ENCODE peak calls at places on chromosomes 5 and 9, in four cellular contexts. K, J, L and T are unnamed samples.

GRCh38 chr5:78696637-78697036 is 48.1 kb upstream of the LHFPL2 start:
- DNase-seq in K (peak; percentile 53), J (no peak), L (no peak), T (no peak)

GRCh38 chr9:23741304-23741800 is 84.7 kb downstream of the ELAVL2 start:
- DNase-seq in K (no peak), L (no peak), J (no peak), T (no peak)

GRCh38 chr5:139926797-139927503 is 116.1 kb downstream of the NRG2 start:
- DNase-seq in L (no peak), K (no peak), J (no peak), T (no peak)

GRCh38 chr5:155934964-155935363 is 392.0 kb upstream of the SGCD start:
- DNase-seq in J (no peak), K (no peak), L (no peak), T (no peak)

GRCh38 chr9:115694991-115695390 is 458.6 kb upstream of the PAPPA start:
- DNase-seq in L (no peak), K (no peak), J (no peak), T (peak; percentile 32)

GRCh38 chr9:94874316-94874715 is 147.8 kb downstream of the AOPEP start:
- DNase-seq in L (no peak), J (no peak), K (peak; percentile 33), T (peak; percentile 84)

GRCh38 chr9:129910628-129911567 is 75.6 kb downstream of the USP20 start:
- DNase-seq in K (peak; percentile 91), L (no peak), J (peak; percentile 80), T (peak; percentile 100)

GRCh38 chr9:98024702-98025101 is 31.8 kb upstream of the NANS start:
- DNase-seq in J (no peak), L (no peak), K (no peak), T (no peak)

GRCh38 chr5:173196133-173196952 is 38.7 kb downstream of the NKX2-5 start:
- DNase-seq in J (no peak), L (no peak), K (no peak), T (no peak)

GRCh38 chr5:15601274-15601673 is 101.3 kb downstream of the FBXL7 start:
- DNase-seq in L (no peak), K (no peak), J (no peak), T (peak; percentile 13)

GRCh38 chr9:123998970-123999621 is 12.5 kb upstream of the LHX2 start:
- DNase-seq in J (no peak), L (no peak), K (no peak), T (no peak)

GRCh38 chr9:17082343-17082742 is 52.5 kb upstream of the CNTLN start:
- DNase-seq in K (peak; percentile 5), J (no peak), L (no peak), T (peak; percentile 60)

GRCh38 chr5:116453920-116454319 is 120.7 kb downstream of the SEMA6A start:
- DNase-seq in L (no peak), K (no peak), J (no peak), T (no peak)

GRCh38 chr5:98016771-98017170 is 756.7 kb upstream of the RGMB start:
- DNase-seq in L (no peak), J (no peak), K (no peak), T (peak; percentile 41)

GRCh38 chr9:4026925-4027324 is 272.9 kb downstream of the GLIS3 start:
- DNase-seq in K (no peak), L (no peak), J (no peak), T (no peak)

GRCh38 chr5:140151719-140152609 is 23.0 kb upstream of the CYSTM1 start:
- DNase-seq in K (no peak), L (no peak), J (no peak), T (no peak)

GRCh38 chr5:36252722-36253340 is 11.1 kb upstream of the NADK2 start:
- DNase-seq in L (no peak), K (peak; percentile 16), J (no peak), T (no peak)

GRCh38 chr9:93413530-93413929 is 38.0 kb upstream of the FAM120A start:
- DNase-seq in L (no peak), K (no peak), J (no peak), T (no peak)

GRCh38 chr5:43769576-43770352 is 166.8 kb downstream of the NNT start:
- DNase-seq in J (no peak), K (peak; percentile 64), L (no peak), T (peak; percentile 91)

GRCh38 chr5:181133083-181133482 is 2.1 kb upstream of the OR2V1 start:
- DNase-seq in L (no peak), K (no peak), J (no peak), T (no peak)

GRCh38 chr9:77158772-77159513 is 18.4 kb upstream of the VPS13A start:
- DNase-seq in L (no peak), K (peak; percentile 92), J (no peak), T (peak; percentile 45)

GRCh38 chr9:7536310-7536939 is 263.2 kb downstream of the DMAC1 start:
- DNase-seq in K (peak; percentile 42), J (peak; percentile 35), L (no peak), T (peak; percentile 56)

GRCh38 chr9:136720887-136721338 is 8.5 kb downstream of the DIPK1B start:
- DNase-seq in J (no peak), K (no peak), L (no peak), T (no peak)

GRCh38 chr9:27856054-27856453 is 282.8 kb upstream of the C9orf72 start:
- DNase-seq in K (no peak), L (no peak), J (no peak), T (no peak)

GRCh38 chr9:93246111-93246510 is 62.2 kb downstream of the WNK2 start:
- DNase-seq in J (no peak), L (no peak), K (no peak), T (no peak)

GRCh38 chr5:126462239-126463014 is 39.2 kb downstream of the GRAMD2B start:
- DNase-seq in J (no peak), L (no peak), K (no peak), T (peak; percentile 40)

GRCh38 chr5:170538970-170539586 is 35.3 kb downstream of the KCNIP1 start:
- DNase-seq in K (no peak), L (no peak), J (no peak), T (no peak)

GRCh38 chr9:123401879-123402513 is 46.0 kb downstream of the CRB2 start:
- DNase-seq in K (peak; percentile 64), J (peak; percentile 60), L (no peak), T (peak; percentile 57)

GRCh38 chr5:112923988-112924387 is 2.0 kb upstream of the REEP5 start:
- DNase-seq in K (no peak), J (no peak), L (no peak), T (no peak)

GRCh38 chr5:79172269-79172668 is 60.7 kb downstream of the BHMT start:
- DNase-seq in L (no peak), K (no peak), J (no peak), T (no peak)

GRCh38 chr5:55108651-55109050 is 6.2 kb downstream of the GZMA start:
- DNase-seq in L (no peak), K (no peak), J (no peak), T (no peak)

GRCh38 chr5:125058185-125058826 is 311.9 kb upstream of the ZNF608 start:
- DNase-seq in J (no peak), L (no peak), K (peak; percentile 53), T (peak; percentile 69)

GRCh38 chr9:137294684-137295312 is 7.3 kb downstream of the NRARP start:
- DNase-seq in K (peak; percentile 66), J (no peak), L (no peak), T (peak; percentile 27)

GRCh38 chr9:3906437-3907213 is 380.8 kb upstream of the RFX3 start:
- DNase-seq in J (no peak), L (no peak), K (peak; percentile 82), T (peak; percentile 95)

GRCh38 chr9:75918154-75918553 is 27.7 kb downstream of the PCSK5 start:
- DNase-seq in L (no peak), K (no peak), J (no peak), T (no peak)

GRCh38 chr9:13291718-13292117 is 12.2 kb upstream of the MPDZ start:
- DNase-seq in J (no peak), K (no peak), L (no peak), T (no peak)

GRCh38 chr5:532521-533242 is 8.4 kb upstream of the SLC9A3 start:
- DNase-seq in L (no peak), J (no peak), K (no peak), T (no peak)

GRCh38 chr5:534743-535671 is 10.8 kb upstream of the SLC9A3 start:
- DNase-seq in J (no peak), K (no peak), L (no peak), T (no peak)

GRCh38 chr5:535781-536698 is 11.8 kb upstream of the SLC9A3 start:
- DNase-seq in K (no peak), J (no peak), L (no peak), T (no peak)

GRCh38 chr5:533243-534005 is 9.2 kb upstream of the SLC9A3 start:
- DNase-seq in L (no peak), K (no peak), J (no peak), T (no peak)

GRCh38 chr5:534006-534742 is 9.9 kb upstream of the SLC9A3 start:
- DNase-seq in J (no peak), K (no peak), L (no peak), T (no peak)
- TF ChIP-seq FOS in J (no peak), K (no peak), L (no peak), T (no peak)

DNA sequence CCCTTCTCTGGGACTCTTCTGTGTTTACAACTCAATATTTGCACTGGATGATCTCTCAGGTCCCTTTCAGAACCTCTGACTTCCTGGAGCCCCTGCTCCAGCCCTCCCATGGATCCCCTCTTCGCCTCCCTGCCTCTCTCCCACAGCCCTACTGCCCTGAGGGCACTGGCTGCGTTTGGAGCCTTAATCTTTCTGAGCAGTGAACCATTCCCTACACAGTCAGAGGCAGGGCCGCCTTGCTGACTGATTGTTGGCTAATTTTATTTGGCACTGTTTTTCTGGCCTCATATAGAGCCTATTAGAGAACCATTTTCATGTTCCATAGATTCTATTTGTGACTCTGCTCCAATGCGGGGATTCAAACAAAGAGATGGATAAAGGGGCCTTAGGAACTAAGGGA is 91.1 kb downstream of the BRINP1 start:
- DNase-seq in J (no peak), K (no peak), L (no peak), T (no peak)
- TF ChIP-seq FOS in J (no peak), K (no peak), L (no peak), T (no peak)

DNA sequence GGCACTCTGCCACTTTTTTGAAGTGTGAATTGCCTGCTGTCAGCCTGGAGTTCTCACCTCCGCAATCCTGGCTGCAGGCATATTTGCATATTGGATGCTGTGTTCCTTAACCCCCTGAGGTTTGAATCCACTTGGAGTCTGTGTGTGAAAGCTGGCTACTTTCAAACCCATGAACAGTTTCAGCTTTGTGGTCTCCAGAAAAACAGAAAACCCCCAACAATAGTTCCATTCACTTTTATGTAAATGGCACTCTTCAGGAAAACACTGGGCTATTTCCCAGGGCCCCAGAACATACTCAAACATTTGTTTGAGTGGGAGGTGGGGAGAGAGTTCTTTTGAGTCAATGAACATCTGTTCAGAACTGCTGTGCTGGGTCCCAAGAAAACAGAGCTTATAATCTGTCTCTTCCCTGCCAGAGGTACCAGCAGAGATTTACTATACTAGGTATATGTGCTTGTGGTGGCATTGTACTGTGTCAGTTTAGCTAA is 5.0 kb downstream of the NUDT2 start:
- DNase-seq in K (no peak), J (no peak), L (no peak), T (peak; percentile 32)
- TF ChIP-seq FOS in K (no peak), J (no peak), L (no peak), T (no peak)

GRCh38 chr5:1873242-1873959 is 9.3 kb downstream of the IRX4 start:
- DNase-seq in L (no peak), K (no peak), J (no peak), T (no peak)
- TF ChIP-seq FOS in L (no peak), K (no peak), J (no peak), T (no peak)